ENCODE peak calls at places on chromosome 1, in seven cellular contexts. B is AG20443; A is NCI-H69; X is SK-MEL-5; T is myocyte; C is ELR; W is stimulated activated naive CD8-positive, alpha-beta T cell treated with anti-CD3 and anti-CD28 coated beads, Interleukin-15, amount 100 ng/mL, for 72 hours. V is an unnamed sample.

GRCh38 chr1:7520496-7520895 is 250.6 kb upstream of the VAMP3 start:
- DNase-seq in B (no peak), A (no peak), X (no peak), T (no peak), C (no peak), W (no peak), V (no peak)

GRCh38 chr1:31575373-31576140 is 758 bp upstream of the TINAGL1 start:
- DNase-seq in B (no peak), A (peak), X (no peak), T (no peak), C (no peak), W (no peak), V (no peak)

GRCh38 chr1:58581641-58582040 is 4.6 kb upstream of the TACSTD2 start:
- DNase-seq in B (no peak), A (no peak), X (no peak), T (no peak), C (no peak), W (no peak), V (no peak)

GRCh38 chr1:61310538-61310937 is 228.2 kb downstream of the NFIA start:
- DNase-seq in B (no peak), A (no peak), X (no peak), T (no peak), C (no peak), W (no peak), V (no peak)

GRCh38 chr1:225871374-225872074 is 10.7 kb downstream of the TMEM63A start:
- DNase-seq in B (no peak), A (peak), X (no peak), T (no peak), C (peak), W (no peak), V (no peak)

GRCh38 chr1:116514708-116515525 is 55.9 kb downstream of the CD58 start:
- DNase-seq in B (no peak), A (no peak), X (no peak), T (no peak), C (peak), W (peak), V (no peak)

GRCh38 chr1:79792212-79792575 is 785.7 kb upstream of the ADGRL4 start:
- DNase-seq in B (no peak), A (no peak), X (no peak), T (no peak), C (peak), W (no peak), V (no peak)

GRCh38 chr1:53567458-53568250 is 108.5 kb downstream of the DMRTB1 start:
- DNase-seq in B (no peak), A (no peak), X (no peak), T (no peak), C (no peak), W (no peak), V (no peak)

GRCh38 chr1:62782197-62782886 is 1.6 kb upstream of the ATG4C start:
- DNase-seq in B (peak), A (no peak), X (peak), T (peak), C (peak), W (no peak), V (peak)

GRCh38 chr1:46807046-46807972 is 8.5 kb downstream of the CYP4B1 start:
- DNase-seq in B (peak), A (no peak), X (no peak), T (no peak), C (no peak), W (no peak), V (no peak)

GRCh38 chr1:14300991-14301703 is 297.3 kb upstream of the KAZN start:
- DNase-seq in B (no peak), A (no peak), X (peak), T (no peak), C (no peak), W (no peak), V (peak)

GRCh38 chr1:109253803-109254620 is 4.7 kb downstream of the CELSR2 start:
- DNase-seq in B (peak), A (peak), X (peak), T (no peak), C (no peak), W (no peak), V (peak)

GRCh38 chr1:235649722-235650163 is at the start of gene GNG4:
- DNase-seq in B (no peak), A (peak), X (no peak), T (no peak), C (no peak), W (peak), V (no peak)

GRCh38 chr1:155005076-155005971 is 2.7 kb downstream of the ZBTB7B start:
- DNase-seq in B (peak), A (no peak), X (no peak), T (no peak), C (no peak), W (no peak), V (no peak)

GRCh38 chr1:206814716-206815341 is 42.5 kb upstream of the IL10 start:
- DNase-seq in B (peak), A (peak), X (peak), T (peak), C (peak), W (no peak), V (peak)

GRCh38 chr1:238642231-238642630 is 744.1 kb upstream of the CHRM3 start:
- DNase-seq in B (no peak), A (peak), X (no peak), T (peak), C (peak), W (no peak), V (no peak)

GRCh38 chr1:43902058-43902831 is 31.4 kb upstream of the ARTN start:
- DNase-seq in B (no peak), A (no peak), X (no peak), T (peak), C (no peak), W (no peak), V (no peak)

V was measured in foreskin melanocyte.